ENCODE peak calls at places on chromosome 17, in five cellular contexts. W, E, H, X and M are unnamed samples.

GRCh38 chr17:82380860-82381702 is 9.5 kb downstream of the UTS2R start:
- DNase-seq in X (no peak), W (no peak), E (no peak), H (no peak), M (no peak)

GRCh38 chr17:61130320-61130719 is 269.3 kb upstream of the TBX2 start:
- DNase-seq in H (no peak), X (no peak), W (no peak), E (no peak), M (no peak)

GRCh38 chr17:70629902-70630301 is 460.6 kb downstream of the KCNJ2 start:
- DNase-seq in E (no peak), W (no peak), X (peak), H (no peak), M (no peak)

GRCh38 chr17:79777166-79777843 is 643 bp upstream of the CBX2 start:
- DNase-seq in E (peak), H (peak), X (peak), W (no peak), M (no peak)

GRCh38 chr17:43984521-43984920 is 19.9 kb upstream of the NAGS start:
- DNase-seq in E (no peak), X (no peak), H (no peak), W (no peak), M (no peak)

GRCh38 chr17:63497708-63498483 is 21.0 kb downstream of the ACE start:
- DNase-seq in H (no peak), X (peak), W (no peak), E (no peak), M (no peak)

GRCh38 chr17:14060706-14061105 is 8.6 kb upstream of the COX10 start:
- DNase-seq in W (no peak), E (no peak), H (no peak), X (no peak), M (no peak)

GRCh38 chr17:45102856-45103255 is 29.5 kb downstream of the PLCD3 start:
- DNase-seq in E (no peak), W (no peak), H (no peak), X (no peak), M (no peak)

GRCh38 chr17:50675190-50675589 is 32.5 kb downstream of the ANKRD40 start:
- DNase-seq in W (no peak), X (no peak), E (no peak), H (no peak), M (no peak)

GRCh38 chr17:49223517-49224197 is 6.9 kb downstream of the PHOSPHO1 start:
- DNase-seq in H (peak), E (peak), W (no peak), X (peak), M (no peak)

GRCh38 chr17:14269473-14269872 is 31.4 kb upstream of the HS3ST3B1 start:
- DNase-seq in X (no peak), H (no peak), E (no peak), W (no peak), M (no peak)

GRCh38 chr17:2755941-2756724 is 6.7 kb upstream of the CCDC92B start:
- DNase-seq in X (no peak), H (no peak), W (no peak), E (no peak), M (no peak)

GRCh38 chr17:39716073-39716818 is 14.1 kb downstream of the MIEN1 start:
- DNase-seq in W (no peak), H (no peak), X (no peak), E (no peak), M (no peak)

DNA sequence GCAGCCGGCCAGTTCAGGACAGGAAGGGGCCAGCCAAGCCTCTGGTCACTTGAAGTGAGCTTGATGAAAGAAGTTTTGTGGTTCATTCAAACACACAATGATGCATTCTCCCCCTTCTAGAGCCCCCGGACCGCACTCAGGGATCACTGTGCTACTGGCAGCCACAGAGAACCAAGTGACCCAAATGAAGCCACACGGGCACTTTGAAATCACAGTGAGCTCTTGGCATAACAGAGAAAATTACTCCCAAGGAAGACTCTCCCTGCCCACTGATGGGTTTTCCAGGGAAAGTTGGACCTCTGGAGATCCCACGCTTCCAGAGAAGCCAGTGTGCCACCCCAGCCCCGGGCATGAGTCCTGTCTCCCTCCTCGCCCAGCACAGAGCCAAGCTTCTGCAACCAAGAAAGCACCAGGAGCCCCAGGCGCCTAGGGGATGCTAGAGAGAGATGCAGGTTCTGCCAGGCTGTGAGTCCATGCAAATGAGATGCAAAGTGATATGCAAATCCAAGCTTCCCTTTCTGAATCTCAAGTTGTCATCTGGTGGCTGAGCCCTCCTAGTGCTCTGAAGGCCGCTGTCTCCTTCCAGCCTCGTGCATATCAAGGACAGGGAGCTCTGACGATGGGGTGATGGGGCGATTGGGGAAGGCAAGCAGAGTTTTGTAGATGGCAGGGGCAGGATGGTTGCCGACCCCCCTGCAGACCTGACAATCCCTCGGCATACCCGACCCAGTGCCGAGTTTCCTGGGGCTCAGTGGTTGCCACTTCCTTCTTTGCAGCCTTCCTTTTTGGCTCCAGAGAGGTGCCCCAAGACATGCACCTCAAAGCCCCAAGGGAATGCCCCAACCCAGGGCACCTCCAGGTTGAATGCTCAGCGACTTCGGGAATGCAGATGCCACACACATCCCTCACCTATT is 59.7 kb upstream of the TNRC6C start:
- DNase-seq in E (no peak), W (no peak), H (no peak), X (no peak), M (no peak)
- H3K27ac ChIP-seq in E (no peak), W (no peak), H (no peak), X (no peak), M (no peak)

DNA sequence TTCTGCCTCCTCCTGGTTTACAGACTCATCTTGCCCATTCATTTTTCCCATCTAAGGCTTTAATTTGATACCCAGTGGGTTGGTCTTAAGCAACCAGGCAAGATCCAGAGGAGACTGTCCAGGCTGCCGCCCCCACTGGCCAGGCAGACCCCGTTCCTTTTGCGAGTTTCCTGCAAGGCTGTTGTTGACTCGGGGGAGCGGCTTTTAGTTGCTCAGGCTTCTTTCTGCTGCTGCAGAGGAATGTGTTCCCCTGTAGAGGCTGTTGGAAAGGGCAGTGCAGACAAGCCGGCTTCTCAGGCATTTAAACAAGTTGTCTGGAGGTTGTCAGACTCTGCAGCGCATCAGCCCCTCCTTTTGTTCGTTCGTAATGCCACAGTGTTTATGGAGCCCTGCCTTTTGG is 231.2 kb downstream of the PRKCA start:
- DNase-seq in X (no peak), E (no peak), H (no peak), W (no peak), M (no peak)
- TF ChIP-seq CTCF in X (no peak), E (no peak), H (no peak), W (no peak), M (no peak)

DNA sequence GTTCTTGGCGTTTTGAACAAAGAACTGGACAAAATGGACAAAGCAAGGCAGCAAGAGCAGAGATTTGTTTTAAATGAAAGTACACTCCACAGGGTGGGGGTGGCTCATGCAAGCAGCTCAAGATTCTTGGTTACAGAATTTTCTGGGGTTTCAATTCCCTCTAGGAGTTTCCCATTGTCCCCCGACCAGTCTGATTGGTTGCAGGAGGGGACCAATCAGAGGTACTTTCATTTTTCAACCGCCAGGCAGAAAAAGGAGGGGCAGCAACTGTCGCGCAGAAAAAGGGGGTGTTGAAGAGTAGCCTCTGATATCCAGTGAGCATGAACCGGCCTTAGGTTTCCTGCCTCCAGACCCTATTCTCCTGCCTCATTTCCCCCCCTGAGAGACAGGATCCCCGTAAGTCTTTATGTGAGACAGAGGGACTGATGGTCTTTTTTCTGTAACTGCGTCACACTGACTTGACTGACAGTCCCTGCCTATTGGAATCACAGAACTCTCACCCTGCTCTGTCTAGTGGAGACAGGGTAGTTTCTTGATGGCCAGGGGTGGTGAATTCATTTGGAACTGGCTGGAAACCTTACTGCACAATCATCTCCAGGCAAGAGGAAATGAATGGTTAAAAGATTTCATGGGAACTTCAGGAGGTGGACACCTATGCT is 59.4 kb upstream of the ALOX12 start:
- DNase-seq in E (peak), X (no peak), H (no peak), W (no peak), M (no peak)
- H3K4me3 ChIP-seq in E (no peak), X (no peak), H (peak), W (peak), M (peak)

GRCh38 chr17:59097876-59098275 is 8.8 kb downstream of the TRIM37 start:
- DNase-seq in H (no peak), X (no peak), W (no peak), E (no peak), M (no peak)

GRCh38 chr17:59094921-59095530 is 11.7 kb downstream of the TRIM37 start:
- DNase-seq in E (no peak), W (no peak), H (no peak), X (peak), M (no peak)

GRCh38 chr17:59093702-59094231 is 12.9 kb downstream of the TRIM37 start:
- DNase-seq in W (no peak), E (peak), H (no peak), X (peak), M (peak)

DNA sequence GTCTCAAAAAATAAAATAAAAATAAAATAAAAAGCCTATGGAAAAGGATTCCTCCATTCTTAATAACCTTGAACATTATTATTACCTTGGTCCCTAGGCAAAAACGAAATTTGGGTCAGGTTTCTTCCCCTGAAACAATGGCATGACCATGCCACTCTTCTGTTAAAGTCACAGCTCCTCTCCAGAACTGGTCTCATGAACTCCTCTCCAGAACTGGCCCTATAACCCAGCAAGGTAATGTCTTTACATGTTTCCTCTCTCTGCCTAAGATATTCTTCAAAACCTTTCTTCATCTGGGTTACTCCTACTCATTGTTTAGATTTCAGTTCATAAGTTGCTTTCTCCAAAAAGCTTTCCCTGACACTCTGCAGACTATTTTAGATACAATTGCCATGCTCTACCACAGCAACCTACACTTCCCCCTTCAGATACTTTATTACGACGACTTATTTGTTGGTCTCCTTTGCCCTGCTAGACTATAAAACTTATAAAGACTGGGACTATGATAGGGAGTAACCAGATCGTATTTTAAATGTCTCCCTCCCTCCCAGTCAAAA is 13.5 kb downstream of the TRIM37 start:
- DNase-seq in E (no peak), H (no peak), X (no peak), W (no peak), M (no peak)
- H3K27ac ChIP-seq in E (no peak), H (no peak), X (peak), W (no peak), M (peak)

GRCh38 chr17:9984768-9985167 is 79.7 kb upstream of the RCVRN start:
- DNase-seq in E (no peak), W (no peak), X (no peak), H (no peak), M (no peak)

GRCh38 chr17:9985622-9986021 is 80.6 kb upstream of the RCVRN start:
- DNase-seq in H (no peak), X (no peak), W (no peak), E (no peak), M (no peak)

GRCh38 chr17:9979463-9979995 is 74.5 kb upstream of the RCVRN start:
- DNase-seq in H (no peak), E (peak), X (peak), W (no peak), M (no peak)

GRCh38 chr17:9981344-9981915 is 76.4 kb upstream of the RCVRN start:
- DNase-seq in W (no peak), H (no peak), X (no peak), E (no peak), M (no peak)

GRCh38 chr17:9982159-9982558 is 77.1 kb upstream of the RCVRN start:
- DNase-seq in W (no peak), E (no peak), H (no peak), X (peak), M (no peak)
- TF ChIP-seq CTCF in W (no peak), E (peak), H (peak), X (peak), M (peak)

DNA sequence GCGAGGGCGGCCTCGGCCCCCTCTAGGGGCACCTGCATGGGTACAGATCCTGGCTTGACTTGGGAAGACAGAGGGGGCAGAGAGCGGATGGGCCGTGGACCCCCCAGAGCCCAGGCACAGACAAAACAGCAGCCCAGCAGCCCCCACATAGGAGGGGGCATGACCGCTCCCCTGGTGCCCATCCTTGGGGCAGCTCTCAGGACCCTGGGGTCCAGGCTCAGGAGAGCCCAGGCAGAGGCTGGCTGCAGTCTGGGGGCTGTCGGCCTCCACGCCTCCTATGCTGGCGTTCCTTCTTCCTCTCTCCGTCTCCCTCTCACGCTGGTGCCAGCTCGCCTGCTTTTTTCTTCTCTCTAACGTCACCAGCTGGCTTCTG is at the start of gene GPR179:
- DNase-seq in W (no peak), E (no peak), X (no peak), H (no peak), M (no peak)
- H3K4me3 ChIP-seq in W (no peak), E (no peak), X (no peak), H (no peak), M (no peak)

DNA sequence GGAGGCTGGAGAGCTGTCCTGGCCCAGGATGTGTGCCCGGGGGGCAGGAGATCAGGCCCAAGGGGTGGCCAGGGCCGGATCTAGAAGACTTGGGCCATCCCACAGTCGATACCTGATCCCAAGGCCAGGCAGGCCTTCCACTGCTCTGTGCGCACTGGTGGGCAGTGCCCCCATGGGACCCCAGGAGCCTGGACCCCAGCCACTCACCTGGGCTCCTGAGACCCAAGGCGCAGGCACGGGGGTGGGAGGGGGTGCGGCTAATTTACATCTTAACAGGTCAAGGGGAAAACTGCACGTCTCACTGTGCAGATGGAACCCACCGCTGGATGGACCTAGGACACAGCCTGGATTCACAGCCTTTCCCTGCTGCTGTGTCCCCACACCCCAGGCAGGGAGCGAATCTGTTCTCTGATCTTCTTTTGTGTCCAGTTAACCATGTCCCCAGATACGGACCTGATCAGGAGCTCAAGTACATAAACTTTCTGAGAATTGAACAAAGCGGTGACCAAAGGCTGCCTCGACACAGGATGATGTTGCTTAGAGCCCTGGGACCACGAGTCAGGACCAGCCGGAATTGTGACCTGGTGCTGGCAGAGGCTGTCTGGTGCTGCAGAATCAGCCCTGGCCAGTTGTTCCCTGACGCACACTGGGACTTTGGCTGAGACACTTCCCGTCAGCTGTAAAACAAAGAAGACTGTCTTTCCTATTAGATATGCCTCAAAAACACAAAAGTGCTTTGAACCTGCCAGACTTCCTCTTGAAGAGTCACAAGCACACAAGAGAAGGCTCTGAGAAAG is 60.6 kb downstream of the TNFRSF13B start:
- DNase-seq in W (peak), E (peak), X (no peak), H (peak), M (no peak)
- H3K27ac ChIP-seq in W (no peak), E (no peak), X (no peak), H (no peak), M (no peak)

GRCh38 chr17:74089869-74090464 is 113.5 kb upstream of the RPL38 start:
- DNase-seq in W (no peak), X (peak), H (peak), E (peak), M (no peak)

GRCh38 chr17:74086992-74087391 is 116.5 kb upstream of the RPL38 start:
- DNase-seq in E (no peak), X (no peak), H (no peak), W (no peak), M (no peak)

GRCh38 chr17:74080936-74081335 is 122.5 kb upstream of the RPL38 start:
- DNase-seq in E (no peak), X (no peak), H (no peak), W (no peak), M (no peak)

GRCh38 chr17:74083321-74083720 is 120.2 kb upstream of the RPL38 start:
- DNase-seq in H (no peak), E (no peak), X (no peak), W (no peak), M (no peak)

DNA sequence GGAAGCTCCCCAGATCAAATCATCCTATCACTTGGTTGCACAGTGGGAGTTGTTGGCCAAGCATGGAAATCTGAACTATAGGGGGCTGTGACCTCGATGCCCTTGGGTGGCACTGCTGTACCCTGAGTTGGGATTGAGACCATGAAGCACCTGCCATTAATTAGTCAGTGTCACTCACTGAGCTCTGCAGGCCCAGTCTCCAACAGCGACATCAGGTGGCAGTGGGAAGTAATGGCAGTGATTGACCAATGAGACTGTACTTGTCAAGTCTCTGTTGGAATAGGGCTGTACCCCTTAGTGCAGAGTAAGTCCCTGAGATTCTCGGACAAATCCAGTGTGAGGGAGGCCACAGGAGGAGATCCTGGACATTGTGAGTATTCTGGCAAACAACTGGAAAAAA is 118.0 kb upstream of the RPL38 start:
- DNase-seq in H (no peak), E (no peak), X (peak), W (no peak), M (no peak)
- TF ChIP-seq CTCF in H (peak), E (no peak), X (no peak), W (no peak), M (no peak)

DNA sequence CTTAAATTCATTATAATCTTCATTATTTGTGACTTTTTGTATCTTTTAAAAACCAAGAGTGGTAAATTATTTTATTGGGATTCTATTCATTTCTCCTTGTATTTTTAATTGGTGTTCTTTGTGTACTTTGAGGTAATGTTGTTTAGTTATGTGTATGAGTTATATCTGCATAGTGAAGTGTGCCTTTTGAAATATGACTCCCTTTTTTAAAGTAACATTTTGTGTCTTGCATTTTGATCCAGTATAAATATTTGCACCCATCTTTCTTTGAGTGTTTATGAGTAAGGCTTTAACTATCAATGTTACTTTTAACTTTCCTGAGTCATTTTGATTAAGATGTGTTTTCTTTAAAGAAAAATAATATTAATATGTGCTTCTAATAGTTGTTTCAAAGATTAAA is 90.0 kb upstream of the MYOCD start:
- DNase-seq in X (no peak), W (no peak), H (no peak), E (no peak), M (no peak)
- H3K4me3 ChIP-seq in X (no peak), W (no peak), H (no peak), E (no peak), M (no peak)

GRCh38 chr17:73338050-73338491 is 26.3 kb upstream of the CDC42EP4 start:
- DNase-seq in E (no peak), H (no peak), W (no peak), X (no peak), M (no peak)
- H3K27ac ChIP-seq in E (no peak), H (no peak), W (peak), X (no peak), M (no peak)